ENCODE peak calls at places on chromosomes 7 and 10, in five cellular contexts. Z is A673, N is colonic mucosa, P is A549, U is mesendoderm. X is an unnamed sample. For H3K4me1, the result is how much of the 10 kb centered on the place peaks cover.

GRCh38 chr7:124338861-124339260 is 306.0 kb upstream of the TMEM229A start:
- DNase-seq in N (no peak), Z (no peak), U (no peak), P (no peak), X (no peak)

GRCh38 chr10:11879387-11880168 is 56.4 kb downstream of the PROSER2 start:
- DNase-seq in P (no peak), N (no peak), U (no peak), Z (no peak), X (no peak)

GRCh38 chr7:2750054-2750453 is 62.1 kb downstream of the AMZ1 start:
- DNase-seq in U (peak), P (no peak), N (no peak), Z (no peak), X (no peak)

GRCh38 chr10:42744134-42744701 is 38.4 kb upstream of the BMS1 start:
- DNase-seq in N (no peak), U (no peak), Z (no peak), P (no peak), X (no peak)

GRCh38 chr10:119209050-119209735 is 1.8 kb downstream of the GRK5 start:
- DNase-seq in Z (peak), N (peak), U (peak), P (peak), X (peak)

GRCh38 chr7:74179935-74180604 is 5.9 kb downstream of the EIF4H start:
- DNase-seq in Z (no peak), U (no peak), P (no peak), N (no peak), X (no peak)

GRCh38 chr10:34139559-34139958 is 675.5 kb downstream of the PARD3 start:
- DNase-seq in N (no peak), Z (peak), U (no peak), P (peak), X (no peak)

GRCh38 chr7:33845991-33846509 is 59.3 kb upstream of the BMPER start:
- DNase-seq in Z (no peak), N (no peak), U (no peak), P (no peak), X (no peak)

GRCh38 chr10:9301148-9301547 is 1246.7 kb downstream of the GATA3 start:
- DNase-seq in N (no peak), Z (peak), U (no peak), P (peak), X (no peak)

GRCh38 chr7:87059525-87060287 is at the start of gene ELAPOR2:
- DNase-seq in N (peak), U (peak), P (peak), Z (peak), X (peak)

GRCh38 chr10:44046605-44047004 is 338.3 kb downstream of the CXCL12 start:
- DNase-seq in Z (no peak), N (no peak), U (peak), P (no peak), X (no peak)

GRCh38 chr7:2024227-2024918 is 208.4 kb downstream of the MAD1L1 start:
- DNase-seq in U (peak), P (no peak), N (no peak), Z (no peak), X (no peak)

GRCh38 chr7:136348542-136348941 is 371.4 kb upstream of the MTPN start:
- DNase-seq in U (no peak), P (no peak), N (no peak), Z (no peak), X (no peak)

GRCh38 chr10:83706952-83707582 is 432.2 kb upstream of the GHITM start:
- DNase-seq in P (no peak), N (no peak), Z (no peak), U (no peak), X (no peak)

GRCh38 chr7:77687100-77687746 is 9.0 kb upstream of the RSBN1L start:
- DNase-seq in P (no peak), U (no peak), Z (no peak), N (peak), X (no peak)

GRCh38 chr10:75111367-75111905 is at the start of gene SAMD8:
- DNase-seq in N (peak), U (peak), Z (peak), P (peak), X (peak)

GRCh38 chr7:30922596-30922995 is 10.9 kb downstream of the AQP1 start:
- DNase-seq in P (no peak), Z (no peak), N (peak), U (no peak), X (peak)

GRCh38 chr10:14855453-14855852 is 17.3 kb downstream of the HSPA14 start:
- DNase-seq in P (no peak), Z (no peak), U (no peak), N (no peak), X (no peak)

GRCh38 chr7:157423348-157423747 is 86.5 kb downstream of the DNAJB6 start:
- DNase-seq in U (no peak), Z (no peak), P (no peak), N (no peak), X (no peak)

GRCh38 chr10:118566911-118567310 is 28.5 kb downstream of the PRLHR start:
- DNase-seq in N (no peak), U (no peak), P (no peak), Z (no peak), X (no peak)

GRCh38 chr10:42962120-42962901 is 114.6 kb upstream of the RET start:
- DNase-seq in N (peak), Z (no peak), U (no peak), P (no peak), X (peak)

GRCh38 chr10:27490807-27491206 is 13.3 kb upstream of the RAB18 start:
- DNase-seq in Z (no peak), U (no peak), P (no peak), N (no peak), X (no peak)

GRCh38 chr10:116316533-116316932 is 7.7 kb upstream of the CCDC172 start:
- DNase-seq in Z (peak), N (no peak), P (no peak), U (no peak), X (no peak)

GRCh38 chr10:116271593-116272496 is 1.2 kb downstream of the GFRA1 start:
- DNase-seq in N (no peak), Z (no peak), U (peak), P (no peak), X (no peak)

GRCh38 chr10:91007656-91008055 is 86.8 kb upstream of the ANKRD1 start:
- DNase-seq in U (no peak), N (no peak), Z (no peak), P (no peak), X (no peak)

DNA sequence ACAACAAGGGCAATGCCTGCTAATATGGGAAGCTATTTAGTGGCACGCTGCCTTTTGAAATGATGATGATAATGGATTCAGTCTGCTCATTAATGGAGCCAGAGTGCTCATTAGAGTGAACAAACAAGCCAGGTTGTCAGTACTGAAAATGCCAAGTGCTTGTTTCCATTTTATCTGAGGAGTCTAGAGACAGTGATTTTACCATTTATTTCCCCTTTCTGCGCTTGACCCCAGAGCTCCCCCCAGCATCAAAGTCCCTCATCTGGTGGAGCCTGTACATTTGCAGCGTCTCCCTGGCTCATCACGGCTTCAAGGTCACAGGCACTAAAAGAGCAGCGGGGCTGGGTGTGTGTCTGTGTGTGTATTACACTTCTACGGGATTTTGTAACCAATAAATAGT is 553.9 kb downstream of the TFEC start:
- DNase-seq in N (no peak), U (peak), P (no peak), Z (no peak), X (no peak)
- H3K4me3 ChIP-seq in N (peak), U (no peak), P (peak), Z (no peak), X (peak)

GRCh38 chr10:114334301-114334700 is 70.0 kb downstream of the AFAP1L2 start:
- DNase-seq in U (no peak), P (no peak), Z (no peak), N (no peak), X (no peak)

GRCh38 chr10:114337510-114338462 is 66.5 kb downstream of the AFAP1L2 start:
- DNase-seq in N (no peak), P (no peak), U (peak), Z (no peak), X (no peak)

GRCh38 chr10:114335614-114336013 is 68.7 kb downstream of the AFAP1L2 start:
- DNase-seq in U (no peak), N (no peak), P (no peak), Z (no peak), X (no peak)

GRCh38 chr10:114340816-114341215 is 63.5 kb downstream of the AFAP1L2 start:
- DNase-seq in U (no peak), N (no peak), P (no peak), Z (no peak), X (no peak)

GRCh38 chr10:114336823-114337509 is 67.3 kb downstream of the AFAP1L2 start:
- DNase-seq in U (no peak), Z (no peak), N (no peak), P (no peak), X (no peak)
- H3K4me1 ChIP-seq in U (under half), Z (under half), N (under half), P (under half), X (under half)

GRCh38 chr10:132336064-132336746 is 4.2 kb downstream of the LRRC27 start:
- DNase-seq in P (no peak), Z (no peak), N (no peak), U (no peak), X (no peak)
- H3K4me3 ChIP-seq in P (no peak), Z (no peak), N (no peak), U (no peak), X (no peak)

DNA sequence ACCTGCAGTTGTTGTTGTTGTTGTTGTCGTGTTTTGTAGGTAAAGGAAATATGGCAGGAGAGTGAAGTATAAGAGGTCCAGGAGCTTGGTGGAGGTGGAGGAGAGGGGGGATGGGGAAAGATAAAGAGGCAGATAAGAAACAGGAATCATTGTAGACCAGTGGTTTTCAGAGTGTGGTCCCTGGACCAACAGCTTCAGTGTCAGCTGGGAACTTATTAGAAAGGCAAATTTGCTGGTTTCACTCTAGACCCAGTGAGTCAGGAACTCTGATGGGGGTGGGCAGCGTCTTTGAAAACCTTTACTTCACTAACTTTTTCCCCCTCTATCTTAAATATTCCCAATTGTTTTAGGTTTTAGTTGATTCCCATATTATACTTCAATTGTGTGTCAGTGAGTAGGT is 241.5 kb downstream of the AUTS2 start:
- DNase-seq in P (no peak), U (peak), N (no peak), Z (no peak), X (no peak)
- H3K4me1 ChIP-seq in P (under half), U (under half), N (under half), Z (under half), X (under half)

DNA sequence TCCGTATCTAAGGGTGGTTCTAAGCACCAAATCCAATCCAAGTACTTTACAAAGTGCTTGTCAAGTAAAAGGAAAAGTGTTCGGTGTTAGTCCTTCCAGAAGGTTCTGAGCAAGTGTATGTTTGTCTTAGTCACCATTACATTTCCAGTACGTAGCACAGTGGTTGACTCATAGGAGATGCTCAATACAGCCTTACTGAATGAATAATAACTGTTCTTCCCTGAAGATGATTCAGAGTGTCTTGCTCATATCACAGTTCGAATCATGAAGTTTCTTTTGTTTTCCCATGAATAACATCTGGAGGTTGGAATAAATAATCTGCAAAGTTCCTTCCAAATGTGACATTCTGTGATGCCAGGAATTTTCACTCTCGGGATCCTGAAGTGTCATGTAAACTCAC is 53.4 kb downstream of the WNT2 start:
- DNase-seq in U (no peak), Z (peak), P (peak), N (no peak), X (no peak)
- H3K4me3 ChIP-seq in U (no peak), Z (no peak), P (no peak), N (no peak), X (no peak)

X was measured in transverse colon.